ENCODE peak calls at places on chromosomes 11 and 22, in four cellular contexts. Q is A549, W is ovary, U is HepG2. A is an unnamed sample.
A peak's percentile ranks its signal among the peaks of the same experiment; 100 is the strongest.

GRCh38 chr11:33682446-33682845 is 18.2 kb downstream of the C11orf91 start:
- DNase-seq in W (no peak), U (no peak), Q (no peak), A (no peak)

GRCh38 chr22:30208631-30209603 is 37.6 kb downstream of the LIF start:
- DNase-seq in Q (no peak), U (peak; percentile 65), W (peak; percentile 78), A (peak; percentile 52)

GRCh38 chr11:88815505-88815904 is 250.3 kb downstream of the GRM5 start:
- DNase-seq in Q (no peak), U (no peak), W (no peak), A (no peak)

GRCh38 chr11:43556892-43557291 is 123.6 kb upstream of the HSD17B12 start:
- DNase-seq in U (no peak), Q (no peak), W (no peak), A (no peak)

GRCh38 chr22:21623402-21623970 is 6.3 kb downstream of the YDJC start:
- DNase-seq in U (no peak), Q (no peak), W (no peak), A (no peak)

GRCh38 chr11:17812286-17813187 is 78.0 kb downstream of the KCNC1 start:
- DNase-seq in U (no peak), Q (no peak), W (no peak), A (no peak)

GRCh38 chr11:65546217-65546958 is 11.8 kb downstream of the LTBP3 start:
- DNase-seq in Q (peak; percentile 49), U (peak; percentile 75), W (peak; percentile 60), A (peak; percentile 71)

GRCh38 chr22:17077255-17077654 is 7.5 kb upstream of the IL17RA start:
- DNase-seq in W (no peak), U (no peak), Q (no peak), A (no peak)

GRCh38 chr11:38176812-38177322 is 1578.8 kb upstream of the RAG2 start:
- DNase-seq in W (no peak), Q (no peak), U (no peak), A (no peak)

GRCh38 chr11:112440518-112440917 is 179.9 kb upstream of the PLET1 start:
- DNase-seq in W (no peak), Q (no peak), U (no peak), A (no peak)

GRCh38 chr11:76493626-76494539 is 49.1 kb downstream of the EMSY start:
- DNase-seq in U (no peak), W (no peak), Q (no peak), A (no peak)

GRCh38 chr11:1089738-1090599 is 15.3 kb downstream of the MUC2 start:
- DNase-seq in W (no peak), Q (no peak), U (no peak), A (no peak)

GRCh38 chr11:112174789-112175595 is at the start of gene BCO2:
- DNase-seq in U (peak; percentile 70), W (peak; percentile 71), Q (peak; percentile 51), A (peak; percentile 82)

GRCh38 chr22:19325296-19325950 is 33.9 kb upstream of the CLTCL1 start:
- DNase-seq in W (no peak), U (no peak), Q (no peak), A (no peak)

GRCh38 chr11:20594274-20595061 is 4.9 kb upstream of the SLC6A5 start:
- DNase-seq in Q (no peak), W (no peak), U (peak; percentile 27), A (no peak)

GRCh38 chr11:12157241-12157661 is 46.9 kb downstream of the MICAL2 start:
- DNase-seq in U (no peak), Q (no peak), W (no peak), A (no peak)
- H3K9me3 ChIP-seq in U (no peaks in the 10 kb centered on the region), Q (no peaks in the 10 kb centered on the region), W (no peaks in the 10 kb centered on the region), A (no peaks in the 10 kb centered on the region)

DNA sequence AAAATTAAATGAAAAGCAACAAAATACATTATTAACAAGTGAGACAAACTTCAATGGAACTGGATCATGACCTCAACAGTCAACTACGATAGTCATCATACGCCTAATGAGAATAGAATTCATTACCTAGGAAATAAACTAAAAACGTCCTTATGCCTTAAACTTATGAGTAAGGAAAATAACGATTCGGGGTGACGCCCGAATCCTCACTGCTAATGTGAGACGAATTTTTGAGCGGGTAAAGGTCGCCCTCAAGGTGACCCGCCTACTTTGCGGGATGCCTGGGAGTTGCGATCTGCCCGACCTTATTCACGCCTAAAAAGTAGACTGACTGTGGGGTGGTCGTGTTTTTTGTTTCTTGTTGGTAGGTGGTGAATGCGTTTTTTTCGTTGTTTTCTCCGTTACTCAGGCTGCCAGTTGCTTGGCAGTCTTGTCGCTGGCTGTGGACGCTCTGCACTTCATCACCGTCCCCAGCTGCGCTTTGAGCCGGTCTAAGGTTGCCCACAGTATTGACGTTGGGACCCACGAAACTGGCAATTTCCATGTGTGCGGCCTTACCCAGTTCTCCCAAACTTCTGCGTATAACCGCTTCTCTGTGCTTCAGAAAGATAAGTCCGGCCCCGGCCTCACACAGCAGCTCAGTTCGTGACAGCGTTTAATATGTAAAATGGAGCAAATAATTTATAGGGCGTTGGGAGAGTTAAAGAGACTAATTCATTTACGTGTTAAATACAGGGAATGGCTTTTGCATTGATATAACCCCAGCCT is 593 bp upstream of the POLDIP3 start:
- DNase-seq in U (peak; percentile 96), Q (peak; percentile 87), W (peak; percentile 82), A (peak; percentile 78)
- TF ChIP-seq POLR2A in U (peak; percentile 100), Q (peak; percentile 100), W (peak; percentile 89), A (peak; percentile 74)

GRCh38 chr11:131169057-131169456 is 201.4 kb upstream of the NTM start:
- DNase-seq in Q (no peak), W (no peak), U (no peak), A (no peak)
- TF ChIP-seq EP300 in Q (no peak), W (no peak), U (no peak), A (no peak)

GRCh38 chr22:49452362-49452946 is 375.2 kb downstream of the BRD1 start:
- DNase-seq in W (no peak), Q (no peak), U (no peak), A (no peak)
- H3K9me3 ChIP-seq in W (no peaks in the 10 kb centered on the region), Q (no peaks in the 10 kb centered on the region), U (no peaks in the 10 kb centered on the region), A (no peaks in the 10 kb centered on the region)